ENCODE peak calls at places on chromosomes 6 and 20, in four cellular contexts. D, L, G and O are unnamed samples.

GRCh38 chr6:40727272-40727671 is 140.1 kb upstream of the LRFN2 start:
- DNase-seq in D (peak), G (no peak), L (peak), O (peak)

GRCh38 chr20:1761116-1761515 is 103.5 kb upstream of the SIRPG start:
- DNase-seq in L (no peak), D (no peak), G (no peak), O (no peak)

GRCh38 chr20:35021063-35021462 is 65.4 kb downstream of the MYH7B start:
- DNase-seq in G (no peak), D (no peak), L (no peak), O (no peak)

GRCh38 chr6:169789944-169790927 is 38.8 kb downstream of the ERMARD start:
- DNase-seq in G (no peak), L (peak), D (peak), O (peak)

GRCh38 chr6:13355969-13356368 is 27.6 kb upstream of the TBC1D7 start:
- DNase-seq in G (peak), L (no peak), D (no peak), O (no peak)

GRCh38 chr6:124961784-124962611 is at the start of gene RNF217:
- DNase-seq in L (peak), G (no peak), D (peak), O (peak)

GRCh38 chr20:44809380-44810060 is 826 bp downstream of the RIMS4 start:
- DNase-seq in G (no peak), L (no peak), D (peak), O (peak)

GRCh38 chr6:113591896-113592827 is 265.0 kb upstream of the MARCKS start:
- DNase-seq in D (no peak), L (no peak), G (no peak), O (peak)

GRCh38 chr6:133584903-133585302 is 304.0 kb upstream of the TCF21 start:
- DNase-seq in L (no peak), D (no peak), G (no peak), O (no peak)

GRCh38 chr20:32474009-32474716 is 111.0 kb downstream of the NOL4L start:
- DNase-seq in D (no peak), L (no peak), G (no peak), O (no peak)

GRCh38 chr20:32473231-32474008 is 111.7 kb downstream of the NOL4L start:
- DNase-seq in G (no peak), L (peak), D (no peak), O (peak)

GRCh38 chr20:32476684-32477593 is 108.2 kb downstream of the NOL4L start:
- DNase-seq in D (no peak), L (no peak), G (no peak), O (no peak)

GRCh38 chr20:32474717-32474966 is 110.5 kb downstream of the NOL4L start:
- DNase-seq in G (no peak), D (no peak), L (peak), O (no peak)

GRCh38 chr20:32474967-32475819 is 109.9 kb downstream of the NOL4L start:
- DNase-seq in G (no peak), D (peak), L (peak), O (peak)
- TF ChIP-seq CREB1 in G (no peak), D (no peak), L (no peak), O (no peak)

GRCh38 chr6:135871296-135871695 is 19.8 kb downstream of the PDE7B start:
- DNase-seq in D (no peak), L (no peak), G (no peak), O (no peak)

GRCh38 chr6:135871878-135872277 is 20.4 kb downstream of the PDE7B start:
- DNase-seq in G (no peak), L (no peak), D (no peak), O (no peak)

GRCh38 chr6:135867332-135867731 is 15.8 kb downstream of the PDE7B start:
- DNase-seq in D (no peak), G (no peak), L (no peak), O (no peak)

GRCh38 chr6:135869857-135870256 is 18.4 kb downstream of the PDE7B start:
- DNase-seq in D (no peak), L (no peak), G (no peak), O (no peak)

GRCh38 chr6:135870722-135871121 is 19.2 kb downstream of the PDE7B start:
- DNase-seq in G (no peak), D (no peak), L (no peak), O (no peak)
- TF ChIP-seq CREB1 in G (no peak), D (no peak), L (no peak), O (no peak)

GRCh38 chr20:542777-543368 is 717 bp downstream of the CSNK2A1 start:
- DNase-seq in D (peak), G (no peak), L (no peak), O (peak)
- TF ChIP-seq CREB1 in D (no peak), G (no peak), L (no peak), O (no peak)

GRCh38 chr6:157453978-157454377 is 73.0 kb downstream of the ZDHHC14 start:
- DNase-seq in L (no peak), D (no peak), G (no peak), O (no peak)

GRCh38 chr6:157455028-157455714 is 74.2 kb downstream of the ZDHHC14 start:
- DNase-seq in L (no peak), D (no peak), G (no peak), O (no peak)

GRCh38 chr6:157457787-157458186 is 76.8 kb downstream of the ZDHHC14 start:
- DNase-seq in D (no peak), G (no peak), L (no peak), O (no peak)

GRCh38 chr6:157456524-157456829 is 75.5 kb downstream of the ZDHHC14 start:
- DNase-seq in D (no peak), L (no peak), G (peak), O (no peak)

GRCh38 chr6:157455731-157456523 is 74.9 kb downstream of the ZDHHC14 start:
- DNase-seq in G (no peak), L (no peak), D (no peak), O (peak)
- TF ChIP-seq CREB1 in G (no peak), L (no peak), D (no peak), O (no peak)